ENCODE peak calls at places on chromosome 12, in seven cellular contexts. U, L, Y, B, F, R and M are unnamed samples. For H3K9me3, the result is how much of the 10 kb centered on the place peaks cover.

GRCh38 chr12:4807116-4807783 is 87.0 kb downstream of the GALNT8 start:
- DNase-seq in R (no peak), Y (no peak), U (no peak), B (no peak), F (no peak), L (no peak), M (no peak)

GRCh38 chr12:75086086-75087038 is 123.3 kb downstream of the KCNC2 start:
- DNase-seq in L (no peak), U (no peak), F (no peak), R (no peak), B (no peak), Y (no peak), M (no peak)

GRCh38 chr12:26647091-26647490 is 185.9 kb downstream of the ITPR2 start:
- DNase-seq in L (no peak), R (no peak), F (no peak), B (no peak), Y (no peak), U (no peak), M (no peak)

GRCh38 chr12:123973552-123974341 is 732 bp downstream of the ZNF664 start:
- DNase-seq in F (peak), Y (peak), R (peak), U (peak), B (peak), L (no peak), M (peak)

GRCh38 chr12:31003861-31004640 is 69.6 kb upstream of the DDX11 start:
- DNase-seq in U (no peak), L (no peak), B (peak), Y (no peak), R (no peak), F (no peak), M (no peak)

GRCh38 chr12:93164103-93164880 is 213.4 kb upstream of the NUDT4 start:
- DNase-seq in Y (no peak), B (no peak), L (no peak), U (no peak), F (no peak), R (no peak), M (no peak)

GRCh38 chr12:44015333-44015941 is 179.6 kb downstream of the TMEM117 start:
- DNase-seq in B (no peak), U (peak), Y (peak), R (peak), F (no peak), L (no peak), M (no peak)

GRCh38 chr12:131211279-131211938 is 257.7 kb downstream of the ADGRD1 start:
- DNase-seq in F (no peak), Y (no peak), B (no peak), L (no peak), R (no peak), U (no peak), M (no peak)

GRCh38 chr12:5428332-5429221 is 3.3 kb upstream of the NTF3 start:
- DNase-seq in U (no peak), B (no peak), F (no peak), L (no peak), R (peak), Y (peak), M (no peak)

GRCh38 chr12:62776575-62776974 is 158.4 kb downstream of the PPM1H start:
- DNase-seq in B (no peak), R (no peak), L (no peak), Y (no peak), F (no peak), U (no peak), M (no peak)

GRCh38 chr12:57475271-57476161 is 4.2 kb downstream of the ARHGAP9 start:
- DNase-seq in Y (no peak), R (peak), B (no peak), L (no peak), F (no peak), U (no peak), M (no peak)

GRCh38 chr12:57479043-57479375 is 657 bp downstream of the ARHGAP9 start:
- DNase-seq in Y (no peak), U (no peak), B (no peak), F (no peak), R (no peak), L (no peak), M (no peak)

GRCh38 chr12:57477710-57478681 is 1.7 kb downstream of the ARHGAP9 start:
- DNase-seq in R (peak), U (no peak), F (no peak), B (no peak), L (no peak), Y (no peak), M (peak)

GRCh38 chr12:57476162-57476992 is 3.3 kb downstream of the ARHGAP9 start:
- DNase-seq in F (no peak), U (no peak), L (no peak), Y (no peak), R (no peak), B (no peak), M (peak)

DNA sequence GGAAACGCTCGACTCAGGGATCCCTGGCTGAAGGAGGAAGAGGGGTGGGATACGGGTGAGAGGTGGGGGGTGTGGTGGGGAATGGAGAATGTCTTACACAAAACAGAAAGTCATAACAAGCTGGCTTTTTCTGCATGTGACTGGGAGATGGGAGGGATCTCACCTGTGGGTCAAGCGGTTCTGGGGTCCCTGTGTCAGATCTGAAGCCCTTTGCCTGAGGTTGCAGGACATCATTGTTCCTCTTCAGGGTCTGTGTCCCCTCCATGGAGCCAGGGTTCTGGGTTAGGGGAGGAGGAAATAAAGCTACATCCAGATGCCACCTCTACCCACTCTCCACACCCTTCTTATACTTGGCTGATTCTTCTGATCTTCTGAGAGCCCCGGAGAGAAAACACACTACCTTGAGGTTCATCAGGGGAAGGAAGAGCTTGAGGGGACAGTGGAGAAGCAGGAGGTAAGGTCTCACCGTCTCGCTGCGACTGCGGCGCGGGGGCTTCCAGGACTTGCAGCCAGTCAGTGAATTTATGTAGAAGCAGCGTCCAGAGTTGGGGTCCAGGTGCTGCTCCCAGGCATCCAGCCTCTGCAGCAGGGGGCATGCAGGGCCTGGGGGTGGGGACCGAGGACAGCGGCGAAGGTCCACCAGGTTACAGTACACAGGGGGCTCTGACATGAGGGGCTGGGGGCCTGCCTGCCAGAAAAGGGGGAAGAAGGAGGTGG is 2.5 kb downstream of the ARHGAP9 start:
- DNase-seq in Y (no peak), B (no peak), L (no peak), R (no peak), F (no peak), U (no peak), M (no peak)
- H3K27ac ChIP-seq in Y (no peak), B (no peak), L (peak), R (no peak), F (peak), U (peak), M (peak)

DNA sequence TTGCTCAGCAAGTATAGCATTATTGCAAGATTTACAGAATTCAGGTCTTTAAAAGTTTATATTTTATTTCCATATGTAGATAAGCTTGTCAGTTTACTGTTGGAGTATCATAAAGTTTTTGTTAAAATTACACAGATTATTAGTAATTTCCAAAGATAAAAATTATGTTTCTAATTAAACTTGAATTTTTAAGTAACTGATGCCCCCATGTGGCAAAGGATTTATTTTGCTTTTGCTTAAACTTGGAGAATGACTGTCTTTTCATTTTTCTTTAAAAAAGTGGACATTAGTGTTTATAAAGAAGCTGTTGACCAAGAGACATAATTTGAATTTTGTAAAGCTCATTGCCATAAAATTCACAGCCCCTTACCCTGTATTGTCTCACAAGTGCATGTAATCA is 45.8 kb downstream of the ETNK1 start:
- DNase-seq in R (peak), L (no peak), B (no peak), Y (peak), U (no peak), F (no peak), M (no peak)
- TF ChIP-seq CTCF in R (peak), L (no peak), B (no peak), Y (no peak), U (peak), F (no peak), M (no peak)

GRCh38 chr12:51863363-51863920 is 14.9 kb upstream of the FIGNL2 start:
- DNase-seq in F (no peak), U (no peak), R (peak), B (no peak), Y (no peak), L (no peak), M (no peak)
- H3K9me3 ChIP-seq in F (under half), U (under half), R (under half), B (under half), Y (under half), L (under half), M (under half)

GRCh38 chr12:132698336-132698735 is 10.9 kb downstream of the PXMP2 start:
- DNase-seq in F (no peak), U (no peak), Y (no peak), L (no peak), R (no peak), B (no peak), M (no peak)
- H3K27ac ChIP-seq in F (no peak), U (no peak), Y (no peak), L (no peak), R (no peak), B (no peak), M (no peak)

GRCh38 chr12:60096727-60097126 is 500.9 kb downstream of the SLC16A7 start:
- DNase-seq in Y (no peak), L (no peak), B (no peak), U (no peak), R (no peak), F (no peak), M (no peak)

GRCh38 chr12:60100150-60100549 is 504.3 kb downstream of the SLC16A7 start:
- DNase-seq in R (no peak), F (no peak), Y (no peak), U (no peak), L (no peak), B (no peak), M (no peak)

GRCh38 chr12:60100852-60101251 is 505.0 kb downstream of the SLC16A7 start:
- DNase-seq in L (no peak), U (no peak), F (no peak), B (no peak), Y (no peak), R (no peak), M (no peak)

GRCh38 chr12:60106207-60106606 is 510.4 kb downstream of the SLC16A7 start:
- DNase-seq in U (peak), Y (peak), R (peak), B (no peak), F (no peak), L (no peak), M (no peak)

GRCh38 chr12:60101715-60102114 is 505.9 kb downstream of the SLC16A7 start:
- DNase-seq in F (no peak), Y (no peak), R (no peak), U (no peak), B (no peak), L (no peak), M (no peak)
- TF ChIP-seq CTCF in F (no peak), Y (no peak), R (no peak), U (no peak), B (no peak), L (no peak), M (no peak)

DNA sequence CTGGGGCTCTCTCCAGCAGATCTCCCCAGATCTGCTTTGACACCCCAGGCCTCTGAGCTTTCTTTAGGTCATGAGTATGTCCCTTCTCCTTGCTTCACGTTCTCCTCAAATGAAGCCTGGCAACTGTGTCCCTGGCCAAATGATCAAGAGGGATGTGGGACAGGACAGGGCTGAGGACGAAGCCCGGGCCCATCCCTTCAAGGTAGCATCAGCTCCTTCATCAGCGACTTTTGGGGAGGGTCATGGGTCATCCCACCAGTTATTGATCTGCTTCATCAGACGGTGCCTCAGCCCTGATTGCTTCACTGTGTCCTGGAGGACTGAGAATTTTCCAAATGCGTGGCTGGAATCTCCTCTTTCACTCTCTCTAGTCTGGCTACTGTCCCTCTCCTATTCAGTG is 32.3 kb downstream of the ACADS start:
- DNase-seq in B (no peak), U (no peak), Y (no peak), R (no peak), L (no peak), F (no peak), M (no peak)
- H3K9me3 ChIP-seq in B (under half), U (under half), Y (under half), R (under half), L (under half), F (under half), M (under half)

DNA sequence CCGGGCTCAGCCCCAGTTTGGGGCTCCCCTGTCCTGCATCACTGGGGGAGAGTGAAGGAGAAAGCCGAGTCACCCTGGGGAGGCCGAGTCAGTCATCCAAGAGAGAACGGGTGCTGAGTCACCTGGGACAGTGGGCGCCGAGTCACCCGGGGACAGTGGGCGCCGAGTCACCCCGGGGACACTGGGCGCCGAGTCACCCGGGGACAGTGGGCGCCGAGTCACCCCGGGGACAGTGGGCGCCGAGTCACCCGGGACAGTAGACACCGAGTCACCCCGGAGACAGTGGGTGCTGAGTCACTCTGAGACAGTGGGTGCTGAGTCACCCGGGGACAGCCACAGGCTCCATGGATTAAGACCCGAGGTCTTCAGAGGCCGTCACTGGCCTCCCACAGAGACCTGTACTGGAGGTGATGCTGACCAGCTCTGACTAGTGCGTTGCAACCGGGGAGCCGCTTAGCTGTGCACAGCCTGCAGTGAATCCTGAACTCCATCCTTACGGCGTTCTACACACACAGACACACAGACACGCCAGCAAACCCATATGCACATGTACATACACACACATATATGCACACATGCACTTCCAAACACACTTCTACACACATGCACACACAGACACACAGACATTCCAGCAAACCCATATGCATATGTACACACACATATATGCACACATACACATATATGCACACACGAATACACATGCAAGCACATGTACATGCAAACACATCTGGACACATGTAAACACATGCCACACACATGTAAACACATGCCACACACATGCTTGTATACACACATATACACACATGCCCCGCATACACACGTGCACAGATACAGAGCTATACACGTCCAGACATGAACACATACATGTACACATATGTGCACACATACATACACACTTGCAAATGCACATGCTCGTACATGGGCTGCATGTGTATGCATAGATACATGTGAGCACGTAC is 64.9 kb upstream of the GALNT9 start:
- DNase-seq in B (peak), U (peak), F (peak), Y (no peak), R (no peak), L (no peak), M (no peak)
- H3K27ac ChIP-seq in B (no peak), U (peak), F (no peak), Y (no peak), R (no peak), L (no peak), M (no peak)

GRCh38 chr12:125203145-125203765 is 138.0 kb downstream of the AACS start:
- DNase-seq in Y (peak), R (no peak), B (no peak), L (no peak), F (no peak), U (no peak), M (no peak)
- TF ChIP-seq CTCF in Y (peak), R (peak), B (no peak), L (peak), F (no peak), U (peak), M (no peak)

DNA sequence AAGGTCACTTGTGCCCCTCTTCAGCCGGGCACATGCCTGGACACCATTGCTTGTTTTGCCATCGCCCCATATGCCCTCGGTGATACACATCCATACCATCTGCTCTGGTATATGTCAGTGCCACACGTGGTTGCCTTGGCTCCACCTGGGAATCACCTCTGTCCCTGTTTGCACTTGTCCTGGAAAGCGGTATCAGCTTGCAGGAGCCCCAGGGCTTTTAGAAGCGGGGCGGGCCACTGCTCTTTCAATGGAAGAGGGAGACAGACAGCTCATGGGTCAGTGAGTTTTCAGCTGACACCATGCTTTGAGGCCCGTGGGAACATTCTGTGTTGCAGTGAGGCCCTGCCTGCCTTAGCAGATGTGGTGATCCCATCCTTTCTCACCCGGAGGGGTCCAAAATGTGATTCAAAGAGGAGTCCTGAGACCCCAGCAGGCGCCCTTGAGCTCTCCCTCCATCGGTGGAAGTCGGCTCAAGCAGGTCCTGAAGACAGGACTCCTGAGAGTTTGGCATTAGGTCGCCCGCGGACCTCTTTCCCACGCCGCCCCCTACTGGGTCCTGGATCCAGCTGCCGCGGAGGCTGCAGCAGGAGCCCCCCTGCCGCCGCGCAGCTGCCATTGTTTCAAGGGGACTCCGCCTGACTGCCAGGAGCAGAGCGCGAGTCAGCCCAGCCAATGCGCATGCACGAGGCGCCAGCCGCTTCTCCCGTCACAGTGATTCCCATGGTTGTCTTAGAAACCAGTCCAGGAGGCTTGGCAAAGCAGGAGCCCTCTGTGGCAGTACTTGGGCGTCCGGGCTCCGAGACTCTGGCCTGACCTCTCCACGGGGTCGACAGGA is 773.2 kb upstream of the ALG10B start:
- DNase-seq in B (no peak), F (no peak), L (no peak), R (no peak), U (no peak), Y (no peak), M (no peak)
- H3K9me3 ChIP-seq in B (under half), F (under half), L (under half), R (under half), U (under half), Y (under half), M (under half)

GRCh38 chr12:508795-509194 is 49.1 kb downstream of the B4GALNT3 start:
- DNase-seq in B (no peak), Y (no peak), U (no peak), L (no peak), F (no peak), R (no peak), M (no peak)
- H3K27ac ChIP-seq in B (peak), Y (peak), U (no peak), L (peak), F (no peak), R (peak), M (no peak)